ENCODE peak calls at places on chromosomes 6 and 20, in eight cellular contexts. O, R, P, N, H, D, F and W are unnamed samples.

GRCh38 chr6:114739656-114740055 is 396.8 kb upstream of the HS3ST5 start:
- DNase-seq in O (no peak), R (peak), P (no peak), N (no peak), H (no peak), D (peak), F (no peak), W (peak)

GRCh38 chr6:144012534-144012933 is 4.5 kb upstream of the PLAGL1 start:
- DNase-seq in O (no peak), R (no peak), P (no peak), N (peak), H (no peak), D (no peak), F (no peak), W (no peak)

GRCh38 chr20:46255440-46256104 is 52.7 kb downstream of the CDH22 start:
- DNase-seq in O (no peak), R (peak), P (no peak), N (peak), H (no peak), D (peak), F (no peak), W (peak)

GRCh38 chr6:136539967-136540366 is 10.3 kb downstream of the MAP7 start:
- DNase-seq in O (no peak), R (no peak), P (no peak), N (no peak), H (no peak), D (no peak), F (no peak), W (no peak)

GRCh38 chr20:58841539-58842264 is 9.0 kb downstream of the GNAS-AS1 start:
- DNase-seq in O (no peak), R (no peak), P (no peak), N (no peak), H (no peak), D (no peak), F (no peak), W (no peak)

GRCh38 chr6:140858381-140858971 is 1274.2 kb upstream of the GJE1 start:
- DNase-seq in O (no peak), R (no peak), P (no peak), N (no peak), H (no peak), D (no peak), F (no peak), W (no peak)

GRCh38 chr6:156720739-156721714 is 56.2 kb upstream of the ARID1B start:
- DNase-seq in O (no peak), R (peak), P (no peak), N (peak), H (no peak), D (no peak), F (peak), W (no peak)

GRCh38 chr20:40856653-40857052 is 167.6 kb upstream of the MAFB start:
- DNase-seq in O (no peak), R (no peak), P (no peak), N (no peak), H (no peak), D (no peak), F (no peak), W (no peak)

GRCh38 chr20:22106308-22106938 is 401.0 kb downstream of the PAX1 start:
- DNase-seq in O (no peak), R (no peak), P (no peak), N (peak), H (no peak), D (peak), F (no peak), W (peak)

GRCh38 chr6:28336284-28337024 is 506 bp upstream of the ZSCAN31 start:
- DNase-seq in O (no peak), R (peak), P (no peak), N (peak), H (no peak), D (no peak), F (no peak), W (no peak)

GRCh38 chr20:23161968-23162696 is 76.0 kb upstream of the CD93 start:
- DNase-seq in O (no peak), R (peak), P (peak), N (peak), H (no peak), D (peak), F (no peak), W (peak)

GRCh38 chr6:96816182-96816888 is 20.9 kb downstream of the GPR63 start:
- DNase-seq in O (no peak), R (no peak), P (no peak), N (peak), H (no peak), D (no peak), F (no peak), W (no peak)

GRCh38 chr20:37764333-37764935 is 70.6 kb downstream of the CTNNBL1 start:
- DNase-seq in O (no peak), R (no peak), P (no peak), N (no peak), H (no peak), D (no peak), F (no peak), W (no peak)

GRCh38 chr20:19073584-19074198 is 138.8 kb upstream of the SLC24A3 start:
- DNase-seq in O (no peak), R (no peak), P (no peak), N (no peak), H (no peak), D (no peak), F (peak), W (no peak)

GRCh38 chr6:43221046-43221773 is 8.1 kb downstream of the DNPH1 start:
- DNase-seq in O (no peak), R (no peak), P (no peak), N (no peak), H (no peak), D (peak), F (no peak), W (no peak)

GRCh38 chr20:49593441-49594142 is 25.7 kb upstream of the PTGIS start:
- DNase-seq in O (peak), R (no peak), P (no peak), N (no peak), H (no peak), D (no peak), F (no peak), W (no peak)

GRCh38 chr20:37914672-37915433 is 11.9 kb downstream of the VSTM2L start:
- DNase-seq in O (no peak), R (no peak), P (peak), N (no peak), H (no peak), D (peak), F (no peak), W (no peak)